ENCODE peak calls at places on chromosomes 12 and 14, in five cellular contexts. J, A, F, W and U are unnamed samples.
A peak's percentile ranks its signal among the peaks of the same experiment; 100 is the strongest.

GRCh38 chr12:9372202-9372601 is 164.0 kb upstream of the PZP start:
- DNase-seq in A (peak; percentile 12), W (no peak), J (no peak), F (no peak), U (no peak)

GRCh38 chr12:89529738-89530137 is 3.9 kb upstream of the POC1B start:
- DNase-seq in J (peak; percentile 62), W (no peak), A (peak; percentile 27), F (no peak), U (no peak)

GRCh38 chr12:117518594-117519270 is 157.3 kb upstream of the NOS1 start:
- DNase-seq in F (no peak), W (no peak), J (no peak), A (no peak), U (no peak)

GRCh38 chr12:124733086-124733485 is 130.6 kb downstream of the SCARB1 start:
- DNase-seq in W (no peak), J (no peak), A (no peak), F (no peak), U (no peak)

GRCh38 chr12:51868821-51869489 is 18.9 kb upstream of the ANKRD33 start:
- DNase-seq in J (no peak), A (peak; percentile 52), F (no peak), W (peak; percentile 74), U (no peak)

GRCh38 chr12:56571131-56571530 is 49.5 kb downstream of the RBMS2 start:
- DNase-seq in A (peak; percentile 60), J (no peak), W (no peak), F (no peak), U (no peak)

GRCh38 chr12:41521872-41522379 is 333.8 kb downstream of the PDZRN4 start:
- DNase-seq in A (no peak), F (no peak), W (no peak), J (peak; percentile 53), U (no peak)

GRCh38 chr14:56118611-56119181 is 485 bp downstream of the PELI2 start:
- DNase-seq in A (peak; percentile 46), W (peak; percentile 28), J (peak; percentile 59), F (peak; percentile 47), U (no peak)

GRCh38 chr14:71725802-71726638 is 206.2 kb upstream of the RGS6 start:
- DNase-seq in W (no peak), A (no peak), F (no peak), J (no peak), U (no peak)

GRCh38 chr14:68230941-68231717 is 411.6 kb downstream of the RAD51B start:
- DNase-seq in W (no peak), A (no peak), F (no peak), J (no peak), U (no peak)

GRCh38 chr12:96879301-96879700 is 27.8 kb upstream of the NEDD1 start:
- DNase-seq in A (no peak), J (no peak), F (no peak), W (no peak), U (no peak)

GRCh38 chr14:68978550-68978911 is 571 bp downstream of the ACTN1 start:
- DNase-seq in W (peak; percentile 64), A (peak; percentile 90), F (peak; percentile 71), J (peak; percentile 16), U (peak; percentile 80)

GRCh38 chr12:52870361-52871290 is 21.8 kb upstream of the KRT78 start:
- DNase-seq in A (peak; percentile 76), W (peak; percentile 70), F (peak; percentile 87), J (peak; percentile 68), U (peak; percentile 81)

GRCh38 chr12:71780207-71780822 is 25.7 kb downstream of the RAB21 start:
- DNase-seq in J (peak; percentile 53), F (peak; percentile 48), A (peak; percentile 40), W (peak; percentile 56), U (no peak)

GRCh38 chr12:34298176-34298970 is 276.1 kb downstream of the ALG10 start:
- DNase-seq in J (no peak), W (peak; percentile 0), A (no peak), F (no peak), U (no peak)

GRCh38 chr12:130104596-130105253 is 57.5 kb upstream of the FZD10 start:
- DNase-seq in W (no peak), J (no peak), F (no peak), A (peak; percentile 54), U (peak; percentile 79)

GRCh38 chr12:131096681-131097181 is 143.0 kb downstream of the ADGRD1 start:
- DNase-seq in A (no peak), J (no peak), W (peak; percentile 3), F (no peak), U (peak; percentile 50)

GRCh38 chr14:39230416-39230815 is 3.3 kb upstream of the MIA2 start:
- DNase-seq in F (no peak), W (no peak), A (no peak), J (no peak), U (no peak)

GRCh38 chr12:92593734-92594402 is 108.9 kb upstream of the PLEKHG7 start:
- DNase-seq in A (no peak), J (peak; percentile 87), W (no peak), F (no peak), U (no peak)

GRCh38 chr12:96497800-96498199 is 8.4 kb downstream of the CFAP54 start:
- DNase-seq in W (no peak), A (no peak), F (no peak), J (no peak), U (no peak)

GRCh38 chr12:6722863-6723262 is 983 bp upstream of the COPS7A start:
- DNase-seq in W (no peak), F (no peak), J (no peak), A (no peak), U (no peak)

GRCh38 chr12:643478-644292 is 19.6 kb downstream of the NINJ2 start:
- DNase-seq in F (no peak), J (peak; percentile 56), W (no peak), A (no peak), U (no peak)

GRCh38 chr12:81942588-81942987 is 183.4 kb upstream of the PPFIA2 start:
- DNase-seq in J (no peak), A (no peak), W (no peak), F (no peak), U (no peak)

GRCh38 chr12:57535764-57536596 is 11.0 kb downstream of the DCTN2 start:
- DNase-seq in A (no peak), J (no peak), F (no peak), W (no peak), U (no peak)

GRCh38 chr12:43444940-43445564 is 107.0 kb downstream of the ADAMTS20 start:
- DNase-seq in A (peak; percentile 74), J (peak; percentile 50), F (peak; percentile 73), W (peak; percentile 68), U (no peak)

GRCh38 chr12:14854586-14855163 is 11.3 kb upstream of the ART4 start:
- DNase-seq in F (no peak), A (no peak), J (no peak), W (no peak), U (no peak)

DNA sequence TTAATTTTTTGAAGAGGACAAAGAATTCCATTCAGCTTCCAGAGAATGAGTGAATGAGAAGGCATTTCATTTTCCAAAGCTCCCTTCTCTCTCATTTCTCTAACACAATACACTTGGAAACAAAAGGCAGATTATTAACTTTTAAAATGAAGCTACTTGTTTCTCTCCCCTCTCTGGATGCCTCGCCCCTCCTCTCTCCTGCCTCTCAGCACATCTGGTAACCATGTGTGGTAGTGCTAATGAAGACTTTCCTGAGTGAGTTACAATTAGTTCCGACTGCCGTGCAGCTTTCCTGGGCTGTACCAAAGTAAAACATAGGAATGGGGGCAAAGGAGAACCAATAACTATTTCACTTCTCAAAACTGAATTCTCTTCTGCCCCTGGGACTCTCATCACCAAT is 84.7 kb upstream of the SOX5 start:
- DNase-seq in W (no peak), J (no peak), F (no peak), A (peak; percentile 65), U (no peak)
- TF ChIP-seq CTCF in W (no peak), J (no peak), F (no peak), A (no peak), U (no peak)

DNA sequence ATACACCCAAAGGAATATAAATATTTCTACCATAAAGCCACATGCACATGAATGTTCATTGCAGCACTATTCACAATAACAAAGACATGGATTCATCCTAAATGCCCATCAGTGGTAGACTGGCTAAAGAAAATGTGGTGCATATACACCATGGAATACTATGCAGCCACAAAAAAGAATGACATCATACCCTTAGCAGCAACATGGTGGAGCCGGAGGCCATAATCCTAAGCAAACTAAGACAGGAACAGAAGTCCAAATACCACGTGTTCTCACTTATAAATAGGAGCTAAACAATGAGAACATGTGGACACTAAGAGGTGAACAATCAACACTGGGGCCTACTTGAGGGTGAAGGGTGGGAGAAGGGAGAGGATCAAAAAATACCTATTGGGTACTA is 198.5 kb downstream of the BMP4 start:
- DNase-seq in F (no peak), J (no peak), A (no peak), W (no peak), U (no peak)
- TF ChIP-seq CTCF in F (no peak), J (no peak), A (no peak), W (no peak), U (no peak)

DNA sequence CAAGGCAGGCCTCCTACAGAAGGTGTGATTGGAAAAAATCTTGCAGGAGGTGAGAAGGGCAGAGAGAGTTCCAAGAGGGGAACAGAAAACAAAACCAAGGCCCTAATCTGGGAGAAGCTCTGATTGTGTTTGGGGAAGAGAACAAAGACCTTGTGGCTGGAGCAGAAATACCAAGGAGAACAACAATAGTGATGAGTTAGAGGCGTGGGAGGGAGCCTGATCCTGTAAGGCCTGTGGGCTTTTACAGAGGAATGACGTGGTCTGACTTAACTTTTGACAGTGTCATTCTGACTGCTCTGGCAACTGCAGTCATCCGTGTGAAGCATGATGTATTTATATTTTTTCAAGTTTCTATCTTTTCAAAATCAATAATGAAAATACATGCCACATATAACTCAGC is 200.6 kb downstream of the ANO4 start:
- DNase-seq in F (no peak), W (no peak), A (peak; percentile 84), J (no peak), U (no peak)
- TF ChIP-seq CTCF in F (no peak), W (no peak), A (no peak), J (no peak), U (no peak)

GRCh38 chr12:79689477-79690155 is 1.1 kb downstream of the PAWR start:
- DNase-seq in J (peak; percentile 67), W (peak; percentile 10), F (peak; percentile 55), A (peak; percentile 71), U (peak; percentile 72)

GRCh38 chr12:79692249-79692619 is 1.5 kb upstream of the PAWR start:
- DNase-seq in A (no peak), J (no peak), F (no peak), W (no peak), U (no peak)

GRCh38 chr12:79690156-79690605 is 583 bp downstream of the PAWR start:
- DNase-seq in A (peak; percentile 84), F (peak; percentile 50), W (peak; percentile 11), J (no peak), U (peak; percentile 71)

GRCh38 chr12:79691299-79692248 is 810 bp upstream of the PAWR start:
- DNase-seq in A (no peak), F (no peak), J (no peak), W (no peak), U (no peak)

DNA sequence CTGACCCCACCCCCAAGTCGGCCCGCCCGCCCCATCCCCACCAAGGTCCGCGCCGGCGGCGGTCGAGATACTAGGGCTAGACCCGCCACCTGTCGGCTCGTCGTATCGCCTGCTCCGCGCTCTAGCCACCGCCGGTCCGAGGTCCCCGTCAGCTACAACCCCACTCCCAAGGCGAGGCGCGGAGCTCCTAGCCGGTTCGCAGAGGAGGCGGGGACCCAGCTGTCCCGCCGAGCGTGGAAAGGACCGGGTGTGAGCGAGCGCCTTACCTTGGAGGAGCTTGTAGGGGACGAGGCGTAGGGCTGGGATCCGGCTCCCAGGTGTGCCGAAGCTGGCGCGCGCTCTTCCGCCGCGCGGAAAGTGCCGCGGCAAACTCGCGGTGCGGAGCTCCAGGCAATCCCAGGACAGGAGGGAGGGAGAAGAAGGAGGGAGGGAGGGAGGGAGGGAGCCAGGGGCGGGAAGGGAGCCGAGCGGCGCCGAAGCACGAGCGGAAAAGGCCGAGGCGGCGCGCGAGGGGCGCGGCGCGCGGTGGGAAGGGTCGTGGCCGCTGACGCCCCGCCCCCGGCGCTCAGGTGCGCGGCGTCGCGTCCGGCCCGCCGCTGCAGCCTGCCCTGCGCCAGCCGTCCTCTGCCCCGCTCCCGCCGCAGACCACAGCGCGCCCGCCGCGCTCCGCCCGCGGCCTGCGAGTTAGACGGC is at the start of gene PAWR:
- DNase-seq in F (peak; percentile 79), J (peak; percentile 82), W (peak; percentile 22), A (peak; percentile 95), U (peak; percentile 83)
- TF ChIP-seq CTCF in F (no peak), J (no peak), W (no peak), A (peak; percentile 39), U (peak; percentile 26)